ENCODE peak calls at places on chromosomes 5 and 9, in seven cellular contexts. V is CD8-positive, alpha-beta T cell; H is AG04450; L is stomach; F is ovary; U is upper lobe of right lung; D is psoas muscle. Z is an unnamed sample.

GRCh38 chr5:125065114-125065513 is 318.7 kb upstream of the ZNF608 start:
- DNase-seq in V (no peak), H (no peak), L (no peak), F (no peak), U (no peak), D (no peak), Z (no peak)

GRCh38 chr9:68961587-68961986 is 52.3 kb downstream of the PRKACG start:
- DNase-seq in V (no peak), H (no peak), L (no peak), F (no peak), U (no peak), D (no peak), Z (no peak)

GRCh38 chr5:178216779-178217178 is 12.4 kb downstream of the HNRNPAB start:
- DNase-seq in V (no peak), H (no peak), L (no peak), F (no peak), U (no peak), D (no peak), Z (no peak)

GRCh38 chr9:81430727-81431126 is 258.6 kb downstream of the TLE1 start:
- DNase-seq in V (no peak), H (no peak), L (no peak), F (no peak), U (no peak), D (no peak), Z (no peak)

GRCh38 chr9:88051138-88051537 is 76.8 kb upstream of the CDK20 start:
- DNase-seq in V (no peak), H (no peak), L (no peak), F (no peak), U (no peak), D (no peak), Z (no peak)

GRCh38 chr5:180673371-180674252 is 24.2 kb upstream of the FLT4 start:
- DNase-seq in V (no peak), H (no peak), L (no peak), F (no peak), U (no peak), D (no peak), Z (no peak)

GRCh38 chr9:118992813-118993747 is 376.2 kb downstream of the BRINP1 start:
- DNase-seq in V (no peak), H (no peak), L (no peak), F (no peak), U (no peak), D (no peak), Z (no peak)

GRCh38 chr5:115813719-115814118 is 2.7 kb downstream of the CDO1 start:
- DNase-seq in V (no peak), H (no peak), L (no peak), F (no peak), U (no peak), D (no peak), Z (no peak)

GRCh38 chr5:23064710-23065109 is 211.6 kb upstream of the CDH12 start:
- DNase-seq in V (no peak), H (no peak), L (no peak), F (no peak), U (no peak), D (no peak), Z (no peak)

GRCh38 chr5:71693828-71694427 is 25.1 kb upstream of the CARTPT start:
- DNase-seq in V (no peak), H (no peak), L (no peak), F (no peak), U (no peak), D (no peak), Z (no peak)

GRCh38 chr5:76082790-76083554 is at the start of gene SV2C:
- DNase-seq in V (no peak), H (no peak), L (peak; percentile 41), F (peak; percentile 31), U (peak; percentile 66), D (no peak), Z (no peak)

GRCh38 chr5:118863345-118863744 is 125.0 kb downstream of the DTWD2 start:
- DNase-seq in V (no peak), H (no peak), L (no peak), F (no peak), U (no peak), D (no peak), Z (no peak)

GRCh38 chr9:128694344-128694743 is 5.3 kb downstream of the SET start:
- DNase-seq in V (no peak), H (no peak), L (no peak), F (no peak), U (no peak), D (no peak), Z (no peak)

GRCh38 chr5:69467442-69468225 is 25.0 kb upstream of the OCLN start:
- DNase-seq in V (no peak), H (no peak), L (no peak), F (no peak), U (no peak), D (no peak), Z (no peak)
- H3K9me3 ChIP-seq in V (no peaks in the 10 kb centered on the region), H (no peaks in the 10 kb centered on the region), L (no peaks in the 10 kb centered on the region), F (no peaks in the 10 kb centered on the region), U (no peaks in the 10 kb centered on the region), D (no peaks in the 10 kb centered on the region), Z (no peaks in the 10 kb centered on the region)

GRCh38 chr5:26232706-26233105 is 805.7 kb downstream of the CDH9 start:
- DNase-seq in V (no peak), H (no peak), L (no peak), F (no peak), U (no peak), D (no peak), Z (no peak)

GRCh38 chr5:26229848-26230247 is 808.5 kb downstream of the CDH9 start:
- DNase-seq in V (no peak), H (no peak), L (no peak), F (no peak), U (no peak), D (no peak), Z (no peak)

GRCh38 chr5:26236936-26237335 is 801.5 kb downstream of the CDH9 start:
- DNase-seq in V (no peak), H (no peak), L (no peak), F (no peak), U (no peak), D (no peak), Z (no peak)

GRCh38 chr5:26227245-26227644 is 811.1 kb downstream of the CDH9 start:
- DNase-seq in V (no peak), H (no peak), L (no peak), F (no peak), U (no peak), D (no peak), Z (no peak)

DNA sequence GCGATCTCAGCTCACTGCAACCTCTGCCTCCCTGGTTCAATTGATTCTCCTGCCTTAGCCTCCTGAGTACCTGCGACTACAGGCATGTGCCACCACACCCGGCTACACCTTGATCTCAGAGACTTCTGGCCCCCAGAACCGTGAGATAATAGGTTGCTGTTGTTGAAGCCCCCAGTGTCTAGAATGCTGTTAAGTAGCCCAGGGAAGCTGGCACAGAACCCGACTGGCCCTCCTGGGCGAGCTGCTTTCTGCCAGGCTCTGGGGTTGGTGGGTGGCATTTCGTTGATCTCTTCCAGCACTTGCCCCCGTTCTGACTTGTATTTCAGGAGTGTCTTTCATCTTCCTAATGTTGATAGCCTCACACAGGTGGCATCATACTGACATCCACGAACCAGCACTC is 807.1 kb downstream of the CDH9 start:
- DNase-seq in V (no peak), H (no peak), L (no peak), F (no peak), U (no peak), D (no peak), Z (no peak)
- H3K9me3 ChIP-seq in V (no peaks in the 10 kb centered on the region), H (peaks cover 69% of the 10 kb centered on the region), L (no peaks in the 10 kb centered on the region), F (no peaks in the 10 kb centered on the region), U (no peaks in the 10 kb centered on the region), D (no peaks in the 10 kb centered on the region), Z (no peaks in the 10 kb centered on the region)

GRCh38 chr5:141355641-141356040 is 820 bp downstream of the PCDHGA4 start:
- DNase-seq in V (no peak), H (no peak), L (no peak), F (no peak), U (no peak), D (no peak), Z (no peak)
- H3K9me3 ChIP-seq in V (peaks cover 12% of the 10 kb centered on the region), H (peaks cover 57% of the 10 kb centered on the region), L (peaks cover 35% of the 10 kb centered on the region), F (peaks cover 52% of the 10 kb centered on the region), U (peaks cover 23% of the 10 kb centered on the region), D (peaks cover 16% of the 10 kb centered on the region), Z (no peaks in the 10 kb centered on the region)

GRCh38 chr5:163855754-163856153 is 350.3 kb downstream of the MAT2B start:
- DNase-seq in V (no peak), H (no peak), L (no peak), F (no peak), U (no peak), D (no peak), Z (no peak)

GRCh38 chr5:163867324-163867723 is 361.9 kb downstream of the MAT2B start:
- DNase-seq in V (no peak), H (no peak), L (no peak), F (no peak), U (no peak), D (no peak), Z (no peak)

GRCh38 chr5:163861670-163862069 is 356.3 kb downstream of the MAT2B start:
- DNase-seq in V (no peak), H (no peak), L (no peak), F (no peak), U (no peak), D (no peak), Z (no peak)
- H3K9me3 ChIP-seq in V (no peaks in the 10 kb centered on the region), H (peaks cover 3% of the 10 kb centered on the region), L (no peaks in the 10 kb centered on the region), F (no peaks in the 10 kb centered on the region), U (no peaks in the 10 kb centered on the region), D (no peaks in the 10 kb centered on the region), Z (no peaks in the 10 kb centered on the region)

DNA sequence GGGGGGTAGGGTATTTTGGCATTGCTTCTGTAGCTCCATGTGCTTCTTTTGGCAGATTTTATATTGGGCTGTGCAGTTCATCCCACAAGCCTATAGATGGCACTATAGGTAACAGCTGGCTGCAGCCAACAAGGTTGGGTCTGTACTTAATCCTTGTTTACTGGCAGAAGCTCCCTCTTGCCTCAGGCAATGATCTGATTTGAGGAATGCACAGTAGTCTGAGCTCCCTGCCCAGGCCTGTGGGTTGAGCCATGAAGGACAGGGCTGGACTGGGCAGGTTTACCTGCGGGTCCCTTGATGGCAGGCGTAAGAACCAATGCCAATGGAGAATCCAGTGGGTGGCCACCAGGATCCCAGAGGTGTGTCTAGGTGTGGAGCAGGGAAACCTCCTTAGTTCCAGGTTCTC is 11.7 kb upstream of the OR1J2 start:
- DNase-seq in V (peak; percentile 14), H (peak; percentile 18), L (no peak), F (no peak), U (no peak), D (no peak), Z (no peak)
- H3K9me3 ChIP-seq in V (no peaks in the 10 kb centered on the region), H (no peaks in the 10 kb centered on the region), L (no peaks in the 10 kb centered on the region), F (no peaks in the 10 kb centered on the region), U (no peaks in the 10 kb centered on the region), D (no peaks in the 10 kb centered on the region), Z (no peaks in the 10 kb centered on the region)

GRCh38 chr9:85858351-85858750 is 82.6 kb upstream of the NAA35 start:
- DNase-seq in V (no peak), H (no peak), L (no peak), F (no peak), U (no peak), D (no peak), Z (no peak)
- H3K9me3 ChIP-seq in V (no peaks in the 10 kb centered on the region), H (no peaks in the 10 kb centered on the region), L (no peaks in the 10 kb centered on the region), F (no peaks in the 10 kb centered on the region), U (no peaks in the 10 kb centered on the region), D (no peaks in the 10 kb centered on the region), Z (no peaks in the 10 kb centered on the region)